ENCODE peak calls at places on chromosome 7, in four cellular contexts. G is right cardiac atrium, I is OCI-LY7, R is adrenal gland. H is an unnamed sample.
A peak's percentile ranks its signal among the peaks of the same experiment; 100 is the strongest.

GRCh38 chr7:73967832-73968295 is 60.1 kb upstream of the ELN start:
- DNase-seq in G (no peak), I (no peak), R (no peak), H (no peak)

GRCh38 chr7:142338633-142339501 is 81.0 kb upstream of the PRSS58 start:
- DNase-seq in G (no peak), I (no peak), R (no peak), H (no peak)

GRCh38 chr7:159112136-159113011 is 32.3 kb downstream of the VIPR2 start:
- DNase-seq in G (peak; percentile 59), I (no peak), R (no peak), H (no peak)

GRCh38 chr7:153510674-153511073 is 541.5 kb upstream of the DPP6 start:
- DNase-seq in G (no peak), I (no peak), R (no peak), H (no peak)

GRCh38 chr7:113086431-113086888 is at the start of gene GPR85:
- DNase-seq in G (peak; percentile 87), I (no peak), R (peak; percentile 31), H (peak; percentile 61)

GRCh38 chr7:84490661-84491060 is 296.1 kb upstream of the SEMA3A start:
- DNase-seq in G (no peak), I (no peak), R (no peak), H (no peak)

GRCh38 chr7:130148561-130148960 is 56.6 kb downstream of the TMEM209 start:
- DNase-seq in G (no peak), I (no peak), R (no peak), H (no peak)

GRCh38 chr7:140348161-140348849 is 50.0 kb downstream of the SLC37A3 start:
- DNase-seq in G (no peak), I (no peak), R (no peak), H (no peak)

GRCh38 chr7:101035941-101036340 is 16.1 kb downstream of the MUC17 start:
- DNase-seq in G (no peak), I (no peak), R (no peak), H (no peak)

GRCh38 chr7:36216063-36216684 is 63.1 kb downstream of the EEPD1 start:
- DNase-seq in G (no peak), I (no peak), R (peak; percentile 56), H (peak; percentile 4)

GRCh38 chr7:106599343-106599698 is 61.6 kb downstream of the CCDC71L start:
- DNase-seq in G (no peak), I (no peak), R (no peak), H (no peak)

GRCh38 chr7:91554893-91555292 is 290.7 kb downstream of the FZD1 start:
- DNase-seq in G (no peak), I (no peak), R (no peak), H (no peak)

GRCh38 chr7:2247141-2247985 is 5.3 kb downstream of the NUDT1 start:
- DNase-seq in G (no peak), I (peak; percentile 51), R (no peak), H (no peak)

GRCh38 chr7:151813445-151813844 is 63.5 kb downstream of the PRKAG2 start:
- DNase-seq in G (no peak), I (no peak), R (no peak), H (no peak)

GRCh38 chr7:127245582-127245981 is 7.2 kb downstream of the GRM8 start:
- DNase-seq in G (no peak), I (no peak), R (no peak), H (no peak)

GRCh38 chr7:4076701-4077294 is 605.3 kb upstream of the FOXK1 start:
- DNase-seq in G (no peak), I (no peak), R (no peak), H (no peak)

GRCh38 chr7:134534633-134535032 is 7.3 kb downstream of the AKR1B10 start:
- DNase-seq in G (no peak), I (no peak), R (no peak), H (no peak)

GRCh38 chr7:138898255-138898654 is 82.9 kb downstream of the KIAA1549 start:
- DNase-seq in G (no peak), I (no peak), R (no peak), H (no peak)

GRCh38 chr7:155796381-155797261 is 15.6 kb downstream of the SHH start:
- DNase-seq in G (peak; percentile 86), I (peak; percentile 44), R (peak; percentile 76), H (peak; percentile 59)

GRCh38 chr7:100546129-100546867 is 7.3 kb downstream of the AGFG2 start:
- DNase-seq in G (no peak), I (no peak), R (no peak), H (no peak)

GRCh38 chr7:40200791-40201190 is 66.0 kb downstream of the SUGCT start:
- DNase-seq in G (no peak), I (no peak), R (no peak), H (no peak)

GRCh38 chr7:132541656-132542055 is 34.6 kb downstream of the PLXNA4 start:
- DNase-seq in G (no peak), I (no peak), R (no peak), H (no peak)

GRCh38 chr7:39406464-39406863 is 159.7 kb upstream of the YAE1 start:
- DNase-seq in G (no peak), I (no peak), R (no peak), H (no peak)

GRCh38 chr7:417625-417889 is 102.1 kb downstream of the PDGFA start:
- DNase-seq in G (peak; percentile 30), I (no peak), R (no peak), H (no peak)

GRCh38 chr7:153444591-153444990 is 607.6 kb upstream of the DPP6 start:
- DNase-seq in G (no peak), I (no peak), R (no peak), H (no peak)

GRCh38 chr7:32218741-32219283 is 148.6 kb upstream of the PDE1C start:
- DNase-seq in G (no peak), I (no peak), R (no peak), H (no peak)

GRCh38 chr7:63040336-63040735 is 958.3 kb upstream of the ZNF722 start:
- DNase-seq in G (no peak), I (no peak), R (no peak), H (no peak)

GRCh38 chr7:92748509-92748908 is 87.9 kb downstream of the CDK6 start:
- DNase-seq in G (no peak), I (no peak), R (no peak), H (no peak)

GRCh38 chr7:92749327-92749730 is 87.0 kb downstream of the CDK6 start:
- DNase-seq in G (no peak), I (no peak), R (no peak), H (no peak)

GRCh38 chr7:92750440-92750839 is 85.9 kb downstream of the CDK6 start:
- DNase-seq in G (no peak), I (no peak), R (no peak), H (no peak)

GRCh38 chr7:92750961-92751360 is 85.4 kb downstream of the CDK6 start:
- DNase-seq in G (no peak), I (no peak), R (no peak), H (no peak)

DNA sequence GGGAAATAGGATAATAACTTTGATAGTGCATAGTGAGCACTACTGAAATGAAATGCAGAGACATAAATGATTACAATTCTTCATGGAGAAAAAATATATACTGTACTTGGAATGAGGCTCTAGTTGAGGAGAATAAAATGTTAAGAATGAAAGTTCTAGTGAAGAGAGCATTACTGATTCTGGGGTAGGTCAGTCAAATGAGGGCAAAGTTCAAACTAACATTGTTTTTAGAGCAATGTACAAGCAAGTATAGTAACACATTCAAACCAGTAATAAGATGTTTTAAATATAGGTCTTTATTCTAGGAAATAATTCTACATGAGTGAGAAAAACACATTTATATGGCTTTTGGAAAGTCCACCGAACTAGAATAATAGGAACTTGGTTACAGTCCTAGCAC is 86.5 kb downstream of the CDK6 start:
- DNase-seq in G (no peak), I (no peak), R (no peak), H (no peak)
- H3K27ac ChIP-seq in G (no peak overlapping the region), I (no peak overlapping the region), R (no peak overlapping the region), H (no peak overlapping the region)

DNA sequence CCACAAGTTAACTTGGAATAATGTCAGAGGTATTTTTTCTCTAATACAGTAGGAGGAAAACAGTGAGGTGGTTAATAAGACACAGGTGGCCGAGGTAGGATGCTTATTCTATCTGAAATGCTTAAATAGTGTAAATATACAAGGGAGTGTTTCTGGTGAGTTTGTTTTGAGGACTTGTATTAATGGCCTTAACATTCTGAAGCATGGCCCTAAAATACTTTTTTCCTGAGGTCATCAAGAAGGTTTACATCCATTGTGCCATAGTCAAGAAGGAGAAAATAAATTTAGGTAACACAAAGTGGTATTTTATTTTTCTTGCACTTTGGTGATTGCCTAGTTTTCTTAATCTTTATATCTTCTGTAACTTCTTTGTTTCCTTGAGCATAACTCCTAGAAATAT is 18.8 kb downstream of the GNAI1 start:
- DNase-seq in G (no peak), I (no peak), R (no peak), H (no peak)
- H3K27ac ChIP-seq in G (no peak overlapping the region), I (no peak overlapping the region), R (no peak overlapping the region), H (no peak overlapping the region)

DNA sequence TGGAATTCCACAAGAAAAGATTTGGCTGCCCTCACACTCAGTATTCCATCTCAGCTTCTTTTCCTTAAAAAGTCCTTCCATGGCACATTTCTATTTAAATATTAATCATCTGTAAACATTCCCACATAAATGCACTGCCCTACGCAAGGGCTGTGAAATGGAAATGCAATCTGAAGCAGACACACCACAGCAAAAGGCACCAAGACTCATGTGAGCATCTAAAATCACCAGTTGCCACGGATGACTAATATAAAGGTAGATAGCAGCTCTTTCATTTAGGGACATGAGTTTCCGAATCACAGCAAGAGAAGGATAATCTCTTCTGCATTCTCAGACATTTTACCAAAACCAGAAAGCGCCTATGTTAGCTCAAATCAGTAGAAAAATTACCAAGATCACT is 31.6 kb downstream of the COA1 start:
- DNase-seq in G (no peak), I (no peak), R (no peak), H (no peak)
- H3K27ac ChIP-seq in G (no peak overlapping the region), I (no peak overlapping the region), R (no peak overlapping the region), H (no peak overlapping the region)

GRCh38 chr7:95006010-95006409 is 98.6 kb downstream of the PPP1R9A start:
- DNase-seq in G (no peak), I (no peak), R (no peak), H (no peak)

GRCh38 chr7:95012001-95012400 is 104.6 kb downstream of the PPP1R9A start:
- DNase-seq in G (no peak), I (no peak), R (no peak), H (no peak)

GRCh38 chr7:95011156-95011928 is 103.9 kb downstream of the PPP1R9A start:
- DNase-seq in G (no peak), I (no peak), R (no peak), H (no peak)
- H3K27ac ChIP-seq in G (no peak overlapping the region), I (no peak overlapping the region), R (no peak overlapping the region), H (no peak overlapping the region)

GRCh38 chr7:99094369-99094768 is 49.5 kb downstream of the SMURF1 start:
- DNase-seq in G (no peak), I (no peak), R (no peak), H (no peak)
- H3K27ac ChIP-seq in G (no peak overlapping the region), I (no peak overlapping the region), R (peak overlapping the region; percentile 1), H (no peak overlapping the region)